ENCODE peak calls at places on chromosomes 5 and 9, in nine cellular contexts. One of them, this sample, is unnamed.

GRCh38 chr5:138334867-138335447 is 3.1 kb upstream of the FAM53C start:
- DNase-seq in AG04449: no peak
- DNase-seq in IMR-90: peak; percentile 23
- DNase-seq in D721Med: no peak
- DNase-seq in adrenal gland: peak; percentile 53
- DNase-seq in ovary: no peak
- DNase-seq in foreskin fibroblast: no peak
- DNase-seq in keratinocyte: no peak
- DNase-seq in GM13977: no peak
- DNase-seq in this sample: no peak

GRCh38 chr9:16960084-16960483 is 89.6 kb upstream of the BNC2 start:
- DNase-seq in ovary: no peak
- DNase-seq in D721Med: no peak
- DNase-seq in AG04449: no peak
- DNase-seq in adrenal gland: no peak
- DNase-seq in foreskin fibroblast: peak; percentile 45
- DNase-seq in keratinocyte: peak; percentile 1
- DNase-seq in GM13977: no peak
- DNase-seq in IMR-90: peak; percentile 61
- DNase-seq in this sample: no peak

GRCh38 chr9:70021026-70021571 is 22.5 kb upstream of the MAMDC2 start:
- DNase-seq in adrenal gland: no peak
- DNase-seq in ovary: no peak
- DNase-seq in foreskin fibroblast: peak; percentile 86
- DNase-seq in IMR-90: peak; percentile 97
- DNase-seq in GM13977: no peak
- DNase-seq in D721Med: no peak
- DNase-seq in AG04449: peak; percentile 75
- DNase-seq in keratinocyte: peak; percentile 65
- DNase-seq in this sample: no peak

GRCh38 chr9:6443661-6444060 is 30.7 kb downstream of the UHRF2 start:
- DNase-seq in adrenal gland: no peak
- DNase-seq in GM13977: no peak
- DNase-seq in AG04449: no peak
- DNase-seq in ovary: no peak
- DNase-seq in D721Med: no peak
- DNase-seq in foreskin fibroblast: no peak
- DNase-seq in keratinocyte: no peak
- DNase-seq in IMR-90: no peak
- DNase-seq in this sample: no peak

GRCh38 chr9:20562051-20562450 is 60.2 kb downstream of the MLLT3 start:
- DNase-seq in keratinocyte: no peak
- DNase-seq in adrenal gland: no peak
- DNase-seq in ovary: no peak
- DNase-seq in D721Med: no peak
- DNase-seq in IMR-90: peak; percentile 26
- DNase-seq in foreskin fibroblast: no peak
- DNase-seq in AG04449: no peak
- DNase-seq in GM13977: no peak
- DNase-seq in this sample: no peak

GRCh38 chr9:4238522-4238921 is 61.3 kb downstream of the GLIS3 start:
- DNase-seq in IMR-90: peak; percentile 70
- DNase-seq in D721Med: no peak
- DNase-seq in keratinocyte: no peak
- DNase-seq in ovary: no peak
- DNase-seq in GM13977: no peak
- DNase-seq in foreskin fibroblast: peak; percentile 80
- DNase-seq in AG04449: no peak
- DNase-seq in adrenal gland: no peak
- DNase-seq in this sample: no peak

GRCh38 chr9:132487351-132487791 is 77.4 kb downstream of the CFAP77 start:
- DNase-seq in AG04449: no peak
- DNase-seq in adrenal gland: no peak
- DNase-seq in keratinocyte: no peak
- DNase-seq in GM13977: no peak
- DNase-seq in IMR-90: no peak
- DNase-seq in D721Med: no peak
- DNase-seq in ovary: no peak
- DNase-seq in foreskin fibroblast: no peak
- DNase-seq in this sample: no peak

GRCh38 chr5:180330810-180331646 is 22.1 kb downstream of the GFPT2 start:
- DNase-seq in IMR-90: peak; percentile 99
- DNase-seq in D721Med: no peak
- DNase-seq in AG04449: peak; percentile 91
- DNase-seq in keratinocyte: no peak
- DNase-seq in adrenal gland: peak; percentile 92
- DNase-seq in ovary: peak; percentile 66
- DNase-seq in foreskin fibroblast: peak; percentile 99
- DNase-seq in GM13977: no peak
- DNase-seq in this sample: no peak

DNA sequence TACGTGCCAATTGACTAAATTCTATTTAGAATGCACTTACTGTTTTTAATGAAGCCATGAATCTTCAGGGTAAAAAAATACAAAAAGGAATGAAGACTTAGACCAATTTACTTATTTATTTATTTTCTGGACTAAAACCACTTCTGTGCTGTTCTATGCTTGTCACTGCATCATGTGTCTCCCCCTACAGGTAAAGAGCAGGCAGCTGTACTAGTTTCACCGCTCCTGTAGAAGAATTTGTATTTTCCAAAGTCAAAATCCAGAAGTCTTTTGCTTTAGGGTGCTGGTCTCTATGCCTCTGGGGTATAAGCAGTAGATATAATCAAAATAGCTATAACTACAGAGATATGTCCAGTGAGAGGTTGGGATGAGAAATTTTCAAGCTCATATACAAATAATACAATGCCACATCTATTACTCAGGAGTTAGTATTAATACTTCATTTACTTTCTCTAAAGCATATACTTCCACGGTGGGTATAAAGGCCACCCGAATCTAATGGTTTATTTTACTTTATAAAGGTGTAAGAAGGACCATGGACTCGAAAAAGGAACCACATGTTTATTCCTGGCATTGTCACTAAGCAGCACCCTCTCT is 591.5 kb downstream of the RAB3C start:
- DNase-seq in foreskin fibroblast: peak; percentile 60
- DNase-seq in D721Med: peak; percentile 16
- DNase-seq in AG04449: peak; percentile 59
- DNase-seq in ovary: no peak
- DNase-seq in adrenal gland: no peak
- DNase-seq in IMR-90: peak; percentile 87
- DNase-seq in GM13977: peak; percentile 26
- DNase-seq in keratinocyte: no peak
- DNase-seq in this sample: no peak
- TF ChIP-seq CTCF in foreskin fibroblast: peak; percentile 87
- TF ChIP-seq CTCF in D721Med: peak; percentile 89
- TF ChIP-seq CTCF in AG04449: peak; percentile 75
- TF ChIP-seq CTCF in ovary: peak; percentile 16
- TF ChIP-seq CTCF in adrenal gland: peak; percentile 65
- TF ChIP-seq CTCF in IMR-90: peak; percentile 98
- TF ChIP-seq CTCF in GM13977: peak; percentile 77
- TF ChIP-seq CTCF in keratinocyte: peak; percentile 67
- TF ChIP-seq CTCF in this sample: peak; percentile 57

DNA sequence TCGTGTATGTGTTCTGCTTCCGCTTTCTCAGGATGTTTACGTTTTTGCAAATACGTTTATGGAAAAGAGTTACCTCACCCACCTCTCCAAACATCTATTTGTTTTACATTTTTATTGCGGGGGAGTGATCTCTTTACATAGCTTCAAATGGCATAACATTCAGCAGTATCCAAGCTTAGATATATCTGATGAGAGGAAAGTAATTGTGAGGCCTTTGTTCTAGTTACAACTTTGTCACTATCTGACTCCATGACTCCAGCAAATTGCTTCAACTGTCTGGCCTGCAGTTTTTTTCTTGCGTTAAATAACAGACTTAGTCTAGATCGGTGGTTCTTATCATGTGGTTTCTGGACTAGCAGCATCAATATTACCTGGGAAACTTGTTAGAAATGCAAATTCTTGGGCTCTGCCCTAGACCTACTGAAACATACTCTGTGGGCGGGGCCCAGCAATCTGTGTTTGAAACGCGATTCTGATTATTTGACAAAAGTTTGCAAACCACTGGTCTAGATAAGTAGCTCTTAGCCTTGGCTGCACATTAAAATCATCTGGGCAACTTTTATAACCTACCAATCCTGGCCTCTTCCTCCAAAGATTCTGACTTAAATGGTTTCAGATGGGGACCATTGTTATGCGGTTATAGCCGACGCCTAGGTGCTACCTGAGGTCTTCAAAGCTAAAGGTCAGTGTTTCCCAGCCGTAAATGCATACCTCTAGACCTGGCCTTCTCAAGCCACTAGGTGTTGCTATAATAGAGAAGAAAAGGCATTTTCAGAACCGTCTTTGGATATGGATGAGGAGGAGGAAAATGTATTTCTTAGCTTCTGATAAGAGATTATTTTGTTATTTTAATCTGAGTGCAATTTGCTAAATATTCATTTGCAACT is 73.9 kb downstream of the C9orf85 start:
- DNase-seq in foreskin fibroblast: no peak
- DNase-seq in IMR-90: peak; percentile 15
- DNase-seq in D721Med: no peak
- DNase-seq in AG04449: no peak
- DNase-seq in GM13977: no peak
- DNase-seq in ovary: no peak
- DNase-seq in adrenal gland: no peak
- DNase-seq in keratinocyte: no peak
- DNase-seq in this sample: no peak
- TF ChIP-seq CTCF in foreskin fibroblast: no peak
- TF ChIP-seq CTCF in IMR-90: no peak
- TF ChIP-seq CTCF in D721Med: peak; percentile 3
- TF ChIP-seq CTCF in AG04449: no peak
- TF ChIP-seq CTCF in GM13977: no peak
- TF ChIP-seq CTCF in ovary: no peak
- TF ChIP-seq CTCF in adrenal gland: no peak
- TF ChIP-seq CTCF in keratinocyte: no peak
- TF ChIP-seq CTCF in this sample: no peak

DNA sequence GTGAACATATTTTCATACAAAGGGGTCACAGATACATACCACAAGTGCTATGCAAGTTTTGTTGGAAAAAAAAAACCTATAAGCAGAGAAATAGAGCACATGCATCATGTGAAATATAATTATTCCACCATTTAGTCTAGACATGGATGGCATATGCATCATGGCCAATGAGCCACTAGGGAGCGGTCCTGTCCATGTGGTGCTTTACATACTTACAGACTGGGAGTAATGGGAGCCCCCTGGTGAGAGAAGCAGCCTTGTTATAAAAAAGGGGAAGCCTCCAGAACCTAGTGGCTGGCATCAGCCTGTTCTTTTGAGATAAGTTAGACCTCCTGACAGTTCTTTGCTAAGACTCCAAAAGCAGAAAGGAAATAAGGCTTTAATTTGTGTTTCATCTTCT is 1524.1 kb downstream of the MAT2B start:
- DNase-seq in adrenal gland: peak; percentile 21
- DNase-seq in D721Med: no peak
- DNase-seq in GM13977: no peak
- DNase-seq in keratinocyte: no peak
- DNase-seq in foreskin fibroblast: no peak
- DNase-seq in IMR-90: peak; percentile 0
- DNase-seq in ovary: no peak
- DNase-seq in AG04449: no peak
- DNase-seq in this sample: no peak
- TF ChIP-seq CTCF in adrenal gland: no peak
- TF ChIP-seq CTCF in D721Med: peak; percentile 23
- TF ChIP-seq CTCF in GM13977: peak; percentile 18
- TF ChIP-seq CTCF in keratinocyte: no peak
- TF ChIP-seq CTCF in foreskin fibroblast: no peak
- TF ChIP-seq CTCF in IMR-90: peak; percentile 16
- TF ChIP-seq CTCF in ovary: no peak
- TF ChIP-seq CTCF in AG04449: no peak
- TF ChIP-seq CTCF in this sample: no peak

GRCh38 chr5:143403607-143404415 is at the start of gene NR3C1:
- DNase-seq in ovary: peak; percentile 89
- DNase-seq in keratinocyte: no peak
- DNase-seq in foreskin fibroblast: peak; percentile 88
- DNase-seq in adrenal gland: peak; percentile 82
- DNase-seq in AG04449: no peak
- DNase-seq in GM13977: peak; percentile 84
- DNase-seq in IMR-90: peak; percentile 86
- DNase-seq in D721Med: peak; percentile 22
- DNase-seq in this sample: peak; percentile 92
- TF ChIP-seq CTCF in ovary: peak; percentile 46
- TF ChIP-seq CTCF in keratinocyte: peak; percentile 75
- TF ChIP-seq CTCF in foreskin fibroblast: peak; percentile 26
- TF ChIP-seq CTCF in adrenal gland: peak; percentile 49
- TF ChIP-seq CTCF in AG04449: peak; percentile 75
- TF ChIP-seq CTCF in GM13977: peak; percentile 72
- TF ChIP-seq CTCF in IMR-90: peak; percentile 68
- TF ChIP-seq CTCF in D721Med: peak; percentile 25
- TF ChIP-seq CTCF in this sample: peak; percentile 41

DNA sequence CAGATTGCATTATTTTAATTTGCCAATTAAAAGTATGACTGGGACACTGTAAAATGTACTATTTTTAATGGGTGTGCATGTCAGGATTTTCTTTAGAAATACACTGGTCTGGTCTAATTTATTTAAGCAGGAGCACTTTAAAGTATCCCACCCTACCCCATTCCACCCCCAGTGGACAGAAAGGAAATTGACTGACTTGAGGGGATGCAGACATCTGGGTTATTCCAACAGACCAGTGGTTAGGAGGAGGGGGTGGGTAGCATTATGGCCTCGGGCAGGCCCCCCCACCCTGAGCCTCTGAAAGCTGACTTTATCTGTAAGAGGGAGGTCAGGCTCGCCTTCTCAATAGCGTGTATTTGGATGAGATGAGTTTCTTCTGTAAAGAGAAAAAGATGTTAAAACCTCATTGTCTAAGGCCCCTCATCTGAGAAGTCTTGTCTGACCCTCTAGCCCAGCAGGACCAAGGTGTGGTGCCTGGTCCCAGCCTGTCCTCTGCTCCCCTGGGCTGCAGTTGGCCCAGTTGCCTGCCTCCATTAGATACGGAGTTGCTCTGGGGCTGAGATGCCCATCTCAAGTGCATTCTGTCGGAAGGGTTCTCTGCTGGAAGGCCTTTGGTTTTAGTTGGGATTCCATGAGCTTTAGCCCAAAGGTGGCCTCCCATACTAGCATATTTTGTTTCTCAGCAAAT is 4.4 kb downstream of the HNRNPAB start:
- DNase-seq in foreskin fibroblast: no peak
- DNase-seq in AG04449: no peak
- DNase-seq in D721Med: no peak
- DNase-seq in adrenal gland: no peak
- DNase-seq in ovary: no peak
- DNase-seq in keratinocyte: no peak
- DNase-seq in IMR-90: no peak
- DNase-seq in GM13977: no peak
- DNase-seq in this sample: no peak
- TF ChIP-seq CTCF in foreskin fibroblast: no peak
- TF ChIP-seq CTCF in AG04449: peak; percentile 4
- TF ChIP-seq CTCF in D721Med: peak; percentile 9
- TF ChIP-seq CTCF in adrenal gland: peak; percentile 18
- TF ChIP-seq CTCF in ovary: no peak
- TF ChIP-seq CTCF in keratinocyte: no peak
- TF ChIP-seq CTCF in IMR-90: peak; percentile 21
- TF ChIP-seq CTCF in GM13977: no peak
- TF ChIP-seq CTCF in this sample: no peak